ENCODE peak calls at places on chromosomes 13 and 19, in ten cellular contexts. F, Y, V, C, U, S, P, Q, T and G are unnamed samples.

GRCh38 chr13:85430216-85430615 is 369.0 kb downstream of the SLITRK6 start:
- DNase-seq in F (no peak), T (no peak), P (no peak), C (no peak), U (no peak), V (no peak), Q (no peak), S (no peak), Y (no peak), G (no peak)

GRCh38 chr13:59519776-59520175 is 644.0 kb downstream of the DIAPH3 start:
- DNase-seq in V (no peak), U (no peak), S (no peak), Q (no peak), F (no peak), T (no peak), Y (no peak), P (no peak), C (no peak), G (no peak)

GRCh38 chr13:112150352-112150751 is 83.4 kb downstream of the SOX1 start:
- DNase-seq in Y (no peak), F (no peak), Q (no peak), S (no peak), U (no peak), P (no peak), V (no peak), T (no peak), C (no peak), G (no peak)

GRCh38 chr13:95530178-95530577 is 22.3 kb upstream of the CLDN10 start:
- DNase-seq in P (no peak), C (no peak), S (no peak), U (no peak), T (peak), V (no peak), F (no peak), Q (no peak), Y (no peak), G (no peak)

GRCh38 chr19:48190288-48191284 is 20.1 kb downstream of the ZSWIM9 start:
- DNase-seq in P (no peak), Y (peak), S (no peak), T (no peak), F (no peak), Q (no peak), U (no peak), C (no peak), V (peak), G (peak)

GRCh38 chr13:22455036-22455435 is 725.7 kb upstream of the SGCG start:
- DNase-seq in Q (no peak), V (no peak), F (no peak), C (no peak), Y (no peak), T (no peak), U (no peak), S (no peak), P (no peak), G (no peak)

GRCh38 chr19:16876904-16877361 is 11.9 kb upstream of the F2RL3 start:
- DNase-seq in T (no peak), F (no peak), V (no peak), Q (no peak), P (peak), S (no peak), U (no peak), C (no peak), Y (no peak), G (no peak)

GRCh38 chr13:73677041-73677589 is 457.1 kb downstream of the KLF12 start:
- DNase-seq in S (no peak), P (no peak), U (peak), Y (no peak), C (no peak), V (no peak), Q (no peak), T (no peak), F (no peak), G (no peak)

GRCh38 chr19:40392894-40393517 is 3.0 kb upstream of the HIPK4 start:
- DNase-seq in T (no peak), F (no peak), Q (no peak), U (peak), Y (no peak), V (peak), P (no peak), C (no peak), S (no peak), G (no peak)

GRCh38 chr19:17026041-17026658 is 460 bp downstream of the CPAMD8 start:
- DNase-seq in V (no peak), T (no peak), F (no peak), Q (no peak), U (no peak), P (no peak), C (no peak), Y (no peak), S (no peak), G (no peak)

GRCh38 chr13:29905845-29906244 is 55.4 kb upstream of the UBL3 start:
- DNase-seq in C (no peak), S (no peak), V (peak), Y (no peak), P (no peak), T (no peak), F (no peak), Q (no peak), U (peak), G (no peak)

GRCh38 chr13:106078191-106078590 is 457.3 kb downstream of the EFNB2 start:
- DNase-seq in Y (no peak), S (no peak), F (no peak), V (no peak), P (no peak), C (no peak), U (no peak), Q (no peak), T (no peak), G (no peak)

GRCh38 chr19:45753548-45753947 is 15.5 kb downstream of the SIX5 start:
- DNase-seq in P (no peak), Q (no peak), V (no peak), Y (no peak), U (no peak), S (no peak), T (no peak), C (no peak), F (no peak), G (no peak)

GRCh38 chr13:84393981-84394625 is 511.8 kb upstream of the SLITRK1 start:
- DNase-seq in V (no peak), T (no peak), Y (no peak), P (no peak), F (no peak), S (no peak), Q (no peak), U (no peak), C (no peak), G (no peak)

GRCh38 chr19:18995804-18996241 is 37.5 kb downstream of the SUGP2 start:
- DNase-seq in U (peak), V (peak), S (peak), P (peak), Q (no peak), T (no peak), Y (no peak), C (peak), F (peak), G (no peak)

GRCh38 chr13:106520205-106521004 is 15.1 kb downstream of the EFNB2 start:
- DNase-seq in T (no peak), F (no peak), S (no peak), C (no peak), P (no peak), Q (no peak), Y (no peak), U (no peak), V (no peak), G (no peak)

GRCh38 chr13:71865858-71866172 is 1.2 kb downstream of the DACH1 start:
- DNase-seq in S (peak), Q (no peak), P (no peak), V (no peak), F (peak), U (peak), T (no peak), C (no peak), Y (no peak), G (no peak)

GRCh38 chr19:6773323-6773931 is 919 bp downstream of the VAV1 start:
- DNase-seq in Q (peak), S (no peak), C (no peak), F (no peak), P (peak), V (peak), U (peak), Y (peak), T (no peak), G (no peak)

GRCh38 chr19:47045867-47046470 is 2.5 kb downstream of the TMEM160 start:
- DNase-seq in F (no peak), Q (no peak), P (no peak), T (no peak), S (no peak), V (no peak), C (no peak), U (no peak), Y (no peak), G (no peak)

GRCh38 chr13:39963612-39964011 is 308.1 kb downstream of the COG6 start:
- DNase-seq in S (no peak), C (no peak), Q (no peak), U (no peak), F (no peak), V (no peak), P (peak), Y (no peak), T (no peak), G (no peak)

GRCh38 chr19:2540646-2541454 is 64.9 kb downstream of the GADD45B start:
- DNase-seq in Q (no peak), P (no peak), V (peak), C (peak), Y (no peak), F (peak), S (peak), U (peak), T (peak), G (peak)

GRCh38 chr13:34430294-34430693 is 511.8 kb upstream of the NBEA start:
- DNase-seq in S (no peak), Q (no peak), F (no peak), P (no peak), U (no peak), T (no peak), V (no peak), C (no peak), Y (no peak), G (no peak)

GRCh38 chr19:35513231-35513974 is at the start of gene DMKN:
- DNase-seq in U (no peak), Q (no peak), F (no peak), T (no peak), C (no peak), Y (no peak), V (no peak), P (no peak), S (no peak), G (no peak)

GRCh38 chr13:97139704-97140103 is 82.4 kb upstream of the MBNL2 start:
- DNase-seq in F (no peak), S (no peak), U (no peak), Q (no peak), V (no peak), T (no peak), Y (no peak), C (no peak), P (no peak), G (no peak)

GRCh38 chr19:11659612-11660011 is 62.3 kb downstream of the ZNF627 start:
- DNase-seq in U (no peak), P (no peak), F (no peak), C (no peak), T (no peak), S (no peak), Y (no peak), V (no peak), Q (no peak), G (no peak)

GRCh38 chr19:53102701-53103140 is 501 bp downstream of the ZNF160 start:
- DNase-seq in S (peak), U (peak), C (no peak), V (peak), P (peak), Y (peak), Q (no peak), F (peak), T (no peak), G (peak)

GRCh38 chr13:46668302-46668720 is 115.3 kb downstream of the LRCH1 start:
- DNase-seq in S (peak), Y (no peak), V (no peak), U (peak), T (peak), C (no peak), Q (no peak), P (peak), F (peak), G (peak)

GRCh38 chr19:47497073-47497766 is 13.2 kb upstream of the KPTN start:
- DNase-seq in P (no peak), T (peak), V (peak), S (no peak), U (no peak), F (no peak), Q (no peak), C (no peak), Y (no peak), G (no peak)

GRCh38 chr19:23254141-23254910 is 4.1 kb upstream of the ZNF724 start:
- DNase-seq in C (peak), U (no peak), S (no peak), Y (no peak), T (no peak), Q (no peak), F (no peak), V (no peak), P (no peak), G (no peak)

GRCh38 chr19:57075125-57075524 is 44.7 kb upstream of the USP29 start:
- DNase-seq in Q (no peak), Y (no peak), S (no peak), U (no peak), T (no peak), V (no peak), P (no peak), F (no peak), C (no peak), G (no peak)

GRCh38 chr13:38519229-38519910 is 167.5 kb upstream of the FREM2 start:
- DNase-seq in C (no peak), V (no peak), Y (no peak), T (no peak), U (no peak), P (no peak), F (no peak), S (no peak), Q (no peak), G (no peak)

GRCh38 chr19:15431396-15432017 is 12.7 kb upstream of the AKAP8L start:
- DNase-seq in C (no peak), U (no peak), T (no peak), S (no peak), Q (no peak), V (no peak), Y (no peak), P (no peak), F (no peak), G (no peak)

GRCh38 chr19:15432018-15432494 is 13.3 kb upstream of the AKAP8L start:
- DNase-seq in U (no peak), F (no peak), T (no peak), S (no peak), P (no peak), Y (no peak), Q (no peak), V (no peak), C (no peak), G (no peak)

GRCh38 chr19:15430526-15431120 is 11.8 kb upstream of the AKAP8L start:
- DNase-seq in Y (no peak), Q (no peak), S (no peak), T (no peak), P (no peak), V (no peak), F (no peak), C (no peak), U (no peak), G (no peak)

GRCh38 chr19:15433519-15434069 is 14.8 kb upstream of the AKAP8L start:
- DNase-seq in U (no peak), Q (no peak), C (no peak), T (no peak), F (no peak), S (no peak), P (no peak), Y (no peak), V (no peak), G (no peak)

DNA sequence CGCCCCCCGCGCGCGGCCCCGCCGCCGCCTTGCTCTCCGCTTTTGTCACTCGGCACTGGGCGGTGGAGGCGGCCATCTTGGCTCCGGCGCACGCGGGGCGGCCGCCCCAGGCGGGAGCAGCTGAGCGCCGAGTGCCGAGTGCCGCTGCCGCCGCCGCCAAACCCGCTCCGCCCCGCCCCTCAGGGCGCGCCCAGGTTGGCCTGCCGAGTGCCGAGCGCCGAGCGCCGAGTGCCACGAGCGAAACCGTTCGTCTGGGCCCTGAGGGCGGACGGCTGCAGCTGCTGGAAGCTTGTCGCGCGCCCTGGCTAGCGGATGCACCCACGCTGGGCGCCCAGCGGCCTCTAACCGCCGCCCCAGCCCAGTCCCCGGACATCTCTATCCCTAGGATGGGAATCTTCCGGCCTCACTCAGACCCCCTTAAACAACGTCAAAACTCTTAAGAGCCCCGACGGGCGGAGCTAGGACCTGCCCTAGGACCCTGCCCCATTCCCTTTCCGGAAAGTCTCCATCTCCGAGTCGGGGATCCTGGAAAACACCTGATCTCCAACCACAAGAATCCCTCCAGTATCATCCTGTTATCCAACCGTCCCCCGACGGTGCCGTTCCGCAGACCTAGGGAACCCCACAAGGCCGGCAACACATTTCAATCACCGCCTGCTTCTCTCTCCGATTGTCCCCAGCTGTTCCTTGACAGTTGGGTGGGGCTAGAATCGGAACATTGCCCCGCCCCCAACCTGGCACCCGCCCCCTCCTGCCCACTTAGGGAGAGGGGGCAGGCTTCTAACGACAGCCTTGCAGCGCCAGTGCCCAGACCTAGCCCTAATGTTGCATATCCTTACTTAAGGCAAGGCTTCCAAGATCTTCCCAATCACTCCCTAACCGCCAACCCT is 14.1 kb upstream of the AKAP8L start:
- DNase-seq in S (peak), Q (peak), C (peak), P (peak), T (peak), U (peak), Y (peak), V (peak), F (peak), G (peak)
- H3K4me3 ChIP-seq in S (peak), Q (peak), C (peak), P (peak), T (peak), U (peak), Y (peak), V (peak), F (peak), G (peak)

GRCh38 chr19:31351212-31352193 is 2.3 kb upstream of the TSHZ3 start:
- DNase-seq in P (no peak), F (peak), Y (no peak), T (no peak), U (no peak), C (no peak), Q (no peak), V (no peak), S (no peak), G (no peak)

GRCh38 chr19:31354316-31354715 is 5.1 kb upstream of the TSHZ3 start:
- DNase-seq in Y (no peak), V (no peak), S (no peak), F (no peak), Q (no peak), U (no peak), C (no peak), P (no peak), T (no peak), G (no peak)

GRCh38 chr19:31353826-31354225 is 4.6 kb upstream of the TSHZ3 start:
- DNase-seq in T (no peak), V (no peak), F (no peak), U (no peak), P (no peak), Y (no peak), C (no peak), S (no peak), Q (no peak), G (no peak)

GRCh38 chr19:31352296-31352781 is 3.1 kb upstream of the TSHZ3 start:
- DNase-seq in Q (no peak), S (no peak), V (no peak), U (no peak), C (no peak), Y (no peak), F (no peak), T (no peak), P (no peak), G (no peak)

DNA sequence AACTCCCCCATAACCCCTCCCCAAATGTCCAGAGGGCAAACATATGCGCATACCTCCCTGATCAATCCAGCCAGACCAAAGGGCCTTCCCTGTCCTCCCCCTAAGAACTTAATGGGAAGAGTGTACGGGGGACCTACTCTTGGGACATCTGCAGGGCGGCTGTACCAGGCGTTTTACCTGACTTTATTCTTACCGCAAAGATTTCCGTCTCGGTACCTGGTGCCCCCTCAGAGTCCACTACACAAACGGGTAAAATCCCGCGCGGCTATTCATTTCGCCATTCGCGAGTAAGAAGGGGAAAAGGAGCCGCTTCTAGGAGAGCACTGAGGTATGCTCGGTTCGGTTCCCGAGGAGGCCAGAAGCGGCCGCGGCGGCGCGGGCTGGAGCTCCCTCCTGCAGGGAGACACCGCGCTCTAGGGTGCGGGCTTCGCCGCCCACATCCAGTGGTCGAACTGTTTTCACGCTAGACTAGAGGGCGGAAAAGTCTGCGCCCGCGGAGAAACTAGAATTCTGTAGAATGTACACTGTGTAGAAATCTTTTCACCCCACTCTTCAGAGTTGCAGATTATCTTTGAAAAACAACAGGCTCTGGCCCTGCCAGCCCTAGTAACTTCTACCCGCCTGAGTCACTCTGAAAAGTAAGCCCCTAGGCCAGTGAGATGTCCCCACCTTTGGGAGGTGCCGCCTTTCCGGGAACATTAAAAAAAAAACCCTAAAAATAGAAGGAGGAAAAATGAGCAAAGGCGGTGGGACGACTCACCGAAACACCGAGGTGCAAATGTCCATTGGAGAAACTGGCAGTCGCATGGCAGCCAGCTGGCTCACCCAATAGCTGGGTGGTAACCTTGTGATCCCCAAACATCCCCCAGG is 3.8 kb upstream of the TSHZ3 start:
- DNase-seq in F (no peak), Y (no peak), Q (no peak), T (no peak), U (no peak), S (no peak), C (no peak), P (no peak), V (no peak), G (no peak)
- H3K4me3 ChIP-seq in F (no peak), Y (no peak), Q (no peak), T (no peak), U (no peak), S (no peak), C (no peak), P (no peak), V (no peak), G (no peak)

GRCh38 chr19:14979498-14980255 is at the start of gene SLC1A6:
- DNase-seq in T (no peak), S (no peak), P (no peak), Q (no peak), V (no peak), Y (no peak), U (no peak), F (no peak), C (peak), G (peak)
- H3K4me3 ChIP-seq in T (no peak), S (no peak), P (no peak), Q (no peak), V (no peak), Y (no peak), U (no peak), F (no peak), C (peak), G (no peak)

DNA sequence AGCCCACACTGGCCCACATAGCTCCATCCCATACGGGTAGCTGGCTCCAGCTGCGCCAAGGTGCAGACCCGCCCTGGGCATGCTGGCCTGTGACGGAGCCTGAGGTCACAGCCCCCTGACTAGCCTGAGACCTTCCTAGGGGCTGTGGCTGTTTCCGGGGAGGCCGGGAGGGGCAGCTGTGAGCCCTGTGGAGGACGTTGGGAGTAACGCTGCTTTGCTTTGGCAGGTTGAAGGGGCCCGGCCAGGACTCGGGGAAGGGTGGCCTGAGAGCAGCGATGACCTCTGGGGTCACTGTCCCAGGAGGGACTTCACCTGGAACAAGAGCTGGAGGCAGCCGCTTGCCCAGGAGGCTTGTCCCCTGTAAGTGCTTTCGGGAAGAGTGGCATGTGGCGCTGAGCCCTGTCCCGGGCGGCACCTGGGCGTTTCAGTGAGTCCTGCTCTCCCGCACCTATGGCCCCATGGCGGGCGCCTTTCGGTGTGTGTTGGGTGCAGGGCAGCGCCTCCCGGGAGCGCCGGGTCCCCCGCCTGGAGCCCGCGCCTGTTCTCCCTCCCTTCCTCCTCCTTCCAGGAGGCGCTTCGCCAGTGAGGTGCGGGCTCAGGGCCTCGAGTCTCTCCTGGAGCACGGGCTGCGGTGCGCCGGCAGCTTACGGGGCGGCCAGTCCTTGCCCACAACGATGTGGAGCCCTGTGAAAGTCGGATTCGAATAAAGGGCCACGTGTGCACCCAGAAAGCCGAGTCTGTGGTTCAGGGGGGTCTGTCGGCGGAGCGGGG is 1.1 kb upstream of the FAM174C start:
- DNase-seq in V (no peak), F (peak), C (no peak), U (no peak), S (no peak), Y (no peak), T (no peak), P (no peak), Q (no peak), G (no peak)
- H3K4me3 ChIP-seq in V (peak), F (peak), C (peak), U (peak), S (no peak), Y (peak), T (peak), P (peak), Q (peak), G (no peak)